ENCODE peak calls at places on chromosomes 5 and 9, in five cellular contexts. K is posterior cingulate gyrus, W is EL, P is WTC11, C is NCI-H2171. F is an unnamed sample.

GRCh38 chr5:176491901-176492300 is 43.7 kb downstream of the FAF2 start:
- DNase-seq in K (no peak), W (no peak), P (no peak), C (no peak), F (no peak)

GRCh38 chr5:91382530-91383026 is 539 bp downstream of the ARRDC3 start:
- DNase-seq in K (no peak), W (peak), P (no peak), C (no peak), F (peak)

GRCh38 chr5:157384971-157385709 is 74.9 kb upstream of the NIPAL4 start:
- DNase-seq in P (no peak), K (no peak), C (no peak), W (peak), F (no peak)

GRCh38 chr5:56669534-56670483 is 145.5 kb upstream of the MAP3K1 start:
- DNase-seq in K (no peak), P (peak), C (peak), W (peak), F (no peak)

GRCh38 chr5:129541648-129542251 is 81.7 kb downstream of the ADAMTS19 start:
- DNase-seq in C (no peak), W (peak), P (no peak), K (no peak), F (no peak)

GRCh38 chr9:89006308-89006707 is 15.0 kb downstream of the S1PR3 start:
- DNase-seq in K (no peak), W (no peak), C (no peak), P (no peak), F (no peak)

GRCh38 chr5:132003170-132003744 is 8.2 kb downstream of the ACSL6 start:
- DNase-seq in K (peak), P (peak), C (no peak), W (no peak), F (no peak)

GRCh38 chr9:12680341-12680740 is 12.8 kb upstream of the TYRP1 start:
- DNase-seq in P (no peak), K (no peak), W (peak), C (no peak), F (no peak)

GRCh38 chr9:116469128-116469527 is 218.0 kb upstream of the TRIM32 start:
- DNase-seq in P (no peak), K (no peak), W (no peak), C (no peak), F (no peak)

GRCh38 chr9:129888085-129888808 is 53.0 kb downstream of the USP20 start:
- DNase-seq in W (no peak), K (no peak), P (no peak), C (no peak), F (no peak)

GRCh38 chr5:180207593-180207992 is 1.4 kb downstream of the RASGEF1C start:
- DNase-seq in P (peak), C (no peak), W (no peak), K (no peak), F (no peak)

GRCh38 chr9:69460002-69460401 is 135.0 kb downstream of the ENTREP1 start:
- DNase-seq in C (no peak), W (no peak), P (no peak), K (no peak), F (no peak)

GRCh38 chr9:12819436-12820185 is 44.8 kb downstream of the LURAP1L start:
- DNase-seq in P (peak), C (no peak), K (no peak), W (no peak), F (no peak)

GRCh38 chr9:114087721-114088120 is 9.6 kb upstream of the AMBP start:
- DNase-seq in K (no peak), W (no peak), C (no peak), P (no peak), F (no peak)

GRCh38 chr5:179486596-179487051 is 63.7 kb upstream of the RUFY1 start:
- DNase-seq in W (no peak), P (no peak), C (peak), K (no peak), F (peak)

GRCh38 chr5:35924122-35924949 is 14.1 kb downstream of the CAPSL start:
- DNase-seq in C (no peak), K (no peak), P (no peak), W (peak), F (no peak)

GRCh38 chr9:92293452-92294296 is at the start of gene IARS1:
- DNase-seq in P (peak), K (peak), C (peak), W (peak), F (peak)

GRCh38 chr5:178983728-178984127 is 11.4 kb downstream of the GRM6 start:
- DNase-seq in K (no peak), P (no peak), C (no peak), W (no peak), F (no peak)

GRCh38 chr5:89901983-89902382 is 507.6 kb downstream of the CETN3 start:
- DNase-seq in K (peak), P (no peak), C (no peak), W (no peak), F (no peak)